ENCODE peak calls at places on chromosomes 11 and 22, in four cellular contexts. One of them, this sample, is unnamed.

GRCh38 chr11:45062974-45063635 is 83.3 kb upstream of the PRDM11 start:
- DNase-seq in NAMALWA: no peak
- DNase-seq in C1 segment of cervical spinal cord: no peak
- DNase-seq in activated CD4-positive, CD25-positive, alpha-beta regulatory T cell treated with anti-CD3 and anti-CD28 coated beads, Interleukin-2, amount 50 U/mL, for 72 hours: no peak
- DNase-seq in this sample: no peak

GRCh38 chr11:36059660-36060059 is 115.8 kb downstream of the LDLRAD3 start:
- DNase-seq in activated CD4-positive, CD25-positive, alpha-beta regulatory T cell treated with anti-CD3 and anti-CD28 coated beads, Interleukin-2, amount 50 U/mL, for 72 hours: no peak
- DNase-seq in NAMALWA: no peak
- DNase-seq in C1 segment of cervical spinal cord: no peak
- DNase-seq in this sample: no peak

GRCh38 chr11:117221775-117222517 is 9.9 kb downstream of the PCSK7 start:
- DNase-seq in activated CD4-positive, CD25-positive, alpha-beta regulatory T cell treated with anti-CD3 and anti-CD28 coated beads, Interleukin-2, amount 50 U/mL, for 72 hours: no peak
- DNase-seq in NAMALWA: no peak
- DNase-seq in C1 segment of cervical spinal cord: no peak
- DNase-seq in this sample: peak; percentile 90

GRCh38 chr11:11430431-11430830 is 77.4 kb upstream of the CSNK2A3 start:
- DNase-seq in activated CD4-positive, CD25-positive, alpha-beta regulatory T cell treated with anti-CD3 and anti-CD28 coated beads, Interleukin-2, amount 50 U/mL, for 72 hours: no peak
- DNase-seq in NAMALWA: no peak
- DNase-seq in C1 segment of cervical spinal cord: no peak
- DNase-seq in this sample: no peak

GRCh38 chr11:86702387-86702983 is 30.1 kb upstream of the ME3 start:
- DNase-seq in activated CD4-positive, CD25-positive, alpha-beta regulatory T cell treated with anti-CD3 and anti-CD28 coated beads, Interleukin-2, amount 50 U/mL, for 72 hours: no peak
- DNase-seq in NAMALWA: no peak
- DNase-seq in C1 segment of cervical spinal cord: no peak
- DNase-seq in this sample: no peak

GRCh38 chr11:72349616-72350218 is 84.6 kb downstream of the CLPB start:
- DNase-seq in C1 segment of cervical spinal cord: no peak
- DNase-seq in activated CD4-positive, CD25-positive, alpha-beta regulatory T cell treated with anti-CD3 and anti-CD28 coated beads, Interleukin-2, amount 50 U/mL, for 72 hours: no peak
- DNase-seq in NAMALWA: no peak
- DNase-seq in this sample: no peak

GRCh38 chr11:35073691-35074382 is 65.1 kb upstream of the CD44 start:
- DNase-seq in activated CD4-positive, CD25-positive, alpha-beta regulatory T cell treated with anti-CD3 and anti-CD28 coated beads, Interleukin-2, amount 50 U/mL, for 72 hours: no peak
- DNase-seq in NAMALWA: no peak
- DNase-seq in C1 segment of cervical spinal cord: no peak
- DNase-seq in this sample: no peak

GRCh38 chr11:120303004-120303637 is 22.0 kb upstream of the TLCD5 start:
- DNase-seq in activated CD4-positive, CD25-positive, alpha-beta regulatory T cell treated with anti-CD3 and anti-CD28 coated beads, Interleukin-2, amount 50 U/mL, for 72 hours: peak; percentile 72
- DNase-seq in C1 segment of cervical spinal cord: no peak
- DNase-seq in NAMALWA: peak; percentile 68
- DNase-seq in this sample: no peak

GRCh38 chr22:30423296-30423958 is 2.1 kb upstream of the MTFP1 start:
- DNase-seq in NAMALWA: no peak
- DNase-seq in C1 segment of cervical spinal cord: no peak
- DNase-seq in activated CD4-positive, CD25-positive, alpha-beta regulatory T cell treated with anti-CD3 and anti-CD28 coated beads, Interleukin-2, amount 50 U/mL, for 72 hours: peak; percentile 60
- DNase-seq in this sample: peak; percentile 87

GRCh38 chr22:50656122-50657070 is 16.2 kb upstream of the SHANK3 start:
- DNase-seq in activated CD4-positive, CD25-positive, alpha-beta regulatory T cell treated with anti-CD3 and anti-CD28 coated beads, Interleukin-2, amount 50 U/mL, for 72 hours: no peak
- DNase-seq in C1 segment of cervical spinal cord: no peak
- DNase-seq in NAMALWA: no peak
- DNase-seq in this sample: peak; percentile 83

GRCh38 chr22:23187201-23187600 is 6.9 kb downstream of the BCR start:
- DNase-seq in activated CD4-positive, CD25-positive, alpha-beta regulatory T cell treated with anti-CD3 and anti-CD28 coated beads, Interleukin-2, amount 50 U/mL, for 72 hours: no peak
- DNase-seq in C1 segment of cervical spinal cord: no peak
- DNase-seq in NAMALWA: no peak
- DNase-seq in this sample: no peak

GRCh38 chr11:125315088-125315740 is 150.7 kb downstream of the PKNOX2 start:
- DNase-seq in activated CD4-positive, CD25-positive, alpha-beta regulatory T cell treated with anti-CD3 and anti-CD28 coated beads, Interleukin-2, amount 50 U/mL, for 72 hours: no peak
- DNase-seq in NAMALWA: no peak
- DNase-seq in C1 segment of cervical spinal cord: no peak
- DNase-seq in this sample: peak; percentile 91

GRCh38 chr11:94740975-94741707 is 27.0 kb upstream of the AMOTL1 start:
- DNase-seq in NAMALWA: peak; percentile 14
- DNase-seq in C1 segment of cervical spinal cord: no peak
- DNase-seq in activated CD4-positive, CD25-positive, alpha-beta regulatory T cell treated with anti-CD3 and anti-CD28 coated beads, Interleukin-2, amount 50 U/mL, for 72 hours: no peak
- DNase-seq in this sample: no peak

GRCh38 chr11:123454060-123454651 is 24.1 kb downstream of the GRAMD1B start:
- DNase-seq in NAMALWA: no peak
- DNase-seq in C1 segment of cervical spinal cord: no peak
- DNase-seq in activated CD4-positive, CD25-positive, alpha-beta regulatory T cell treated with anti-CD3 and anti-CD28 coated beads, Interleukin-2, amount 50 U/mL, for 72 hours: peak; percentile 57
- DNase-seq in this sample: no peak

GRCh38 chr11:41935795-41936194 is 476.3 kb upstream of the LRRC4C start:
- DNase-seq in C1 segment of cervical spinal cord: no peak
- DNase-seq in NAMALWA: no peak
- DNase-seq in activated CD4-positive, CD25-positive, alpha-beta regulatory T cell treated with anti-CD3 and anti-CD28 coated beads, Interleukin-2, amount 50 U/mL, for 72 hours: no peak
- DNase-seq in this sample: no peak

GRCh38 chr22:20567993-20568417 is 60.6 kb downstream of the MED15 start:
- DNase-seq in activated CD4-positive, CD25-positive, alpha-beta regulatory T cell treated with anti-CD3 and anti-CD28 coated beads, Interleukin-2, amount 50 U/mL, for 72 hours: no peak
- DNase-seq in NAMALWA: no peak
- DNase-seq in C1 segment of cervical spinal cord: no peak
- DNase-seq in this sample: no peak

GRCh38 chr11:36002196-36002595 is 58.3 kb downstream of the LDLRAD3 start:
- DNase-seq in NAMALWA: no peak
- DNase-seq in activated CD4-positive, CD25-positive, alpha-beta regulatory T cell treated with anti-CD3 and anti-CD28 coated beads, Interleukin-2, amount 50 U/mL, for 72 hours: no peak
- DNase-seq in C1 segment of cervical spinal cord: no peak
- DNase-seq in this sample: no peak

GRCh38 chr11:1390603-1391164 is 950 bp downstream of the BRSK2 start:
- DNase-seq in activated CD4-positive, CD25-positive, alpha-beta regulatory T cell treated with anti-CD3 and anti-CD28 coated beads, Interleukin-2, amount 50 U/mL, for 72 hours: no peak
- DNase-seq in C1 segment of cervical spinal cord: no peak
- DNase-seq in NAMALWA: no peak
- DNase-seq in this sample: no peak

GRCh38 chr11:18013790-18014507 is 1.1 kb upstream of the SERGEF start:
- DNase-seq in NAMALWA: peak; percentile 13
- DNase-seq in C1 segment of cervical spinal cord: no peak
- DNase-seq in activated CD4-positive, CD25-positive, alpha-beta regulatory T cell treated with anti-CD3 and anti-CD28 coated beads, Interleukin-2, amount 50 U/mL, for 72 hours: no peak
- DNase-seq in this sample: no peak

This sample was measured in osteocyte.